ENCODE peak calls at places on chromosomes 3 and 15, in six cellular contexts. M is GM12878, J is K562, Q is HepG2, A is H1, K is SK-N-SH. G is an unnamed sample.

GRCh38 chr15:70358871-70359647 is 261.3 kb upstream of the TLE3 start:
- DNase-seq in M (no peak), J (no peak), Q (no peak), A (no peak), K (no peak), G (no peak)

GRCh38 chr3:21462151-21462550 is 288.9 kb downstream of the ZNF385D start:
- DNase-seq in M (no peak), J (no peak), Q (no peak), A (no peak), K (no peak), G (no peak)

GRCh38 chr3:77251136-77251535 is 211.2 kb downstream of the ROBO2 start:
- DNase-seq in M (no peak), J (no peak), Q (no peak), A (no peak), K (no peak), G (no peak)

GRCh38 chr3:187274977-187275338 is 16.6 kb downstream of the MASP1 start:
- DNase-seq in M (no peak), J (no peak), Q (no peak), A (peak; percentile 59), K (no peak), G (no peak)

GRCh38 chr15:101540480-101541239 is 51.2 kb upstream of the PCSK6 start:
- DNase-seq in M (no peak), J (peak; percentile 21), Q (peak; percentile 65), A (no peak), K (no peak), G (no peak)

GRCh38 chr3:187739125-187739560 is 6.1 kb downstream of the BCL6 start:
- DNase-seq in M (no peak), J (no peak), Q (no peak), A (no peak), K (no peak), G (no peak)

GRCh38 chr3:131794766-131795381 is 239.9 kb downstream of the CPNE4 start:
- DNase-seq in M (no peak), J (peak; percentile 47), Q (peak; percentile 24), A (peak; percentile 27), K (peak; percentile 40), G (peak; percentile 20)

GRCh38 chr15:25787855-25788521 is 75.1 kb downstream of the ATP10A start:
- DNase-seq in M (no peak), J (peak; percentile 7), Q (peak; percentile 50), A (no peak), K (no peak), G (no peak)

GRCh38 chr3:181176610-181177009 is 187.1 kb upstream of the DNAJC19 start:
- DNase-seq in M (peak; percentile 7), J (peak; percentile 30), Q (peak; percentile 41), A (no peak), K (peak; percentile 55), G (peak; percentile 61)

GRCh38 chr3:138899592-138899991 is 47.3 kb downstream of the FOXL2 start:
- DNase-seq in M (no peak), J (no peak), Q (no peak), A (no peak), K (no peak), G (no peak)

GRCh38 chr3:196351541-196351940 is 13.4 kb upstream of the TM4SF19 start:
- DNase-seq in M (no peak), J (no peak), Q (no peak), A (no peak), K (no peak), G (no peak)

GRCh38 chr3:142595581-142595950 is 627 bp upstream of the PLS1 start:
- DNase-seq in M (no peak), J (peak; percentile 26), Q (peak; percentile 74), A (no peak), K (no peak), G (no peak)

GRCh38 chr3:12192655-12193484 is 34.2 kb upstream of the TIMP4 start:
- DNase-seq in M (no peak), J (no peak), Q (no peak), A (no peak), K (no peak), G (no peak)

DNA sequence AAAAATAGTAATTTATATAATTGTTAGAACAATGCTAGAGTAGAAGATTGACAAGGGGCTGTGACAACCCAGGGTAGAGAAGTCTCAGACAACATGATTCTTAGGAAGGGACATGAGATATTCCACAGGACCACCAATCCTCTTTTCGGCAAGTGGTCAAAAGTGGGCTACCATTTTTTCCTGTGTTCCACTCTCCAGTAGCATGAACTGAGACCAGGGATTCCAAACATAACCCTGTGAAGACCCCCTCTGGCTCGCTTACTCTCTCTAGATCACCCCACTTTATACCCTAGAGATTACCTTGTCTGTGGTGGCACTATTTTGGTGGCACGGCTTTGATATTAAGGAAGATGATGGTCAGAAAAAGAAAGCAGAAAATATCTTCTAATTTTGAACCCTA is 960 bp downstream of the GCSAM start:
- DNase-seq in M (no peak), J (no peak), Q (no peak), A (no peak), K (no peak), G (no peak)
- H3K4me3 ChIP-seq in M (peak overlapping the region; percentile 78), J (no peak overlapping the region), Q (no peak overlapping the region), A (no peak overlapping the region), K (no peak overlapping the region), G (no peak overlapping the region)

GRCh38 chr3:44355634-44356033 is 17.1 kb downstream of the TCAIM start:
- DNase-seq in M (no peak), J (peak; percentile 75), Q (peak; percentile 9), A (no peak), K (no peak), G (no peak)
- TF ChIP-seq GABPA in M (no peak), J (peak; percentile 26), Q (no peak), A (no peak), K (no peak), G (no peak)

DNA sequence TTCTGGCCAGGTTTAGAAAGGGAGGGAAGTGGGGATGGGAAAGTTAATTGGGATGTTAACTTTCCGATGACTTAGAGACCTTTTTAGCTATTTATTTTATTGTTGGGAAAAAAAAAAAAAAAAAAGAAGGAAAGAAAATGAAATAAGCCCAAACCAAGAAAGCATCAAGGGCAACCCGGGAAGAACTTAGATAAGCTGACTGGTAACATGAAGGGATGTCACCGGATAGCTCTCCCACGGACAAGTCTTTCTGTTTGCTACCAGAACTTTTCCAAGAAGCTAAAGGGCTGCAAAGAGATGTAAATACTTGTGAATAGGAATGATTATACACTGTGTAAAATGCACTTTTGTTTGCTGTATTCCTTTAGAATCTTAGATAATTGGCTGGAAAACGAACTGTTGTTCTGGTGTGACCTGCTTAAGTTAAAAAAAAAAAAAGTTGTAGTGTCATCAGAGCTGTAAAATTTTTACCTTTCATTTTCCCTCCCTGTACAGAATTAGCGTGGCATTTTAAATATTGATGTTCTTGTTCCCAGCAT is 2.8 kb downstream of the FOXB1 start:
- DNase-seq in M (no peak), J (no peak), Q (no peak), A (no peak), K (no peak), G (no peak)
- H3K4me3 ChIP-seq in M (peak overlapping the region; percentile 82), J (peak overlapping the region; percentile 11), Q (no peak overlapping the region), A (peak overlapping the region; percentile 61), K (peak overlapping the region; percentile 57), G (no peak overlapping the region)

GRCh38 chr3:195151866-195152526 is 119.0 kb downstream of the XXYLT1 start:
- DNase-seq in M (no peak), J (peak; percentile 48), Q (peak; percentile 50), A (no peak), K (no peak), G (no peak)
- TF ChIP-seq GABPA in M (no peak), J (no peak), Q (no peak), A (no peak), K (no peak), G (no peak)

GRCh38 chr3:31984321-31984720 is 2.8 kb downstream of the ZNF860 start:
- DNase-seq in M (no peak), J (no peak), Q (no peak), A (no peak), K (no peak), G (no peak)
- H3K4me3 ChIP-seq in M (no peak overlapping the region), J (no peak overlapping the region), Q (no peak overlapping the region), A (no peak overlapping the region), K (no peak overlapping the region), G (no peak overlapping the region)

GRCh38 chr3:16890605-16891333 is 6.0 kb downstream of the PLCL2 start:
- DNase-seq in M (no peak), J (no peak), Q (no peak), A (no peak), K (no peak), G (no peak)
- TF ChIP-seq GABPA in M (no peak), J (no peak), Q (no peak), A (no peak), K (no peak), G (no peak)

GRCh38 chr3:66985336-66985920 is 12.7 kb upstream of the KBTBD8 start:
- DNase-seq in M (no peak), J (no peak), Q (no peak), A (no peak), K (no peak), G (no peak)
- H3K4me3 ChIP-seq in M (no peak overlapping the region), J (no peak overlapping the region), Q (no peak overlapping the region), A (no peak overlapping the region), K (no peak overlapping the region), G (no peak overlapping the region)

GRCh38 chr3:74904646-74905045 is 290.2 kb upstream of the CNTN3 start:
- DNase-seq in M (no peak), J (no peak), Q (no peak), A (no peak), K (no peak), G (no peak)
- TF ChIP-seq GABPA in M (no peak), J (no peak), Q (no peak), A (no peak), K (no peak), G (no peak)